ENCODE peak calls at places on chromosome 9, in four cellular contexts. One of them, this sample, is unnamed.

GRCh38 chr9:122394265-122395242 is 23.7 kb downstream of the PTGS1 start:
- DNase-seq in cardiac muscle cell: peak; percentile 89
- DNase-seq in pancreas: no peak
- DNase-seq in tibial artery: peak; percentile 67
- DNase-seq in this sample: no peak

GRCh38 chr9:108478871-108479332 is 376.9 kb downstream of the ACTL7B start:
- DNase-seq in tibial artery: no peak
- DNase-seq in pancreas: no peak
- DNase-seq in cardiac muscle cell: peak; percentile 72
- DNase-seq in this sample: no peak

GRCh38 chr9:123246534-123246933 is 21.9 kb downstream of the STRBP start:
- DNase-seq in pancreas: no peak
- DNase-seq in cardiac muscle cell: peak; percentile 29
- DNase-seq in tibial artery: no peak
- DNase-seq in this sample: no peak

GRCh38 chr9:137301086-137301947 is 754 bp downstream of the NRARP start:
- DNase-seq in pancreas: peak; percentile 89
- DNase-seq in tibial artery: no peak
- DNase-seq in cardiac muscle cell: peak; percentile 74
- DNase-seq in this sample: no peak

GRCh38 chr9:20693068-20693467 is 9.0 kb downstream of the FOCAD start:
- DNase-seq in cardiac muscle cell: peak; percentile 57
- DNase-seq in pancreas: no peak
- DNase-seq in tibial artery: no peak
- DNase-seq in this sample: no peak

GRCh38 chr9:13943176-13943575 is 370.8 kb downstream of the NFIB start:
- DNase-seq in cardiac muscle cell: no peak
- DNase-seq in pancreas: no peak
- DNase-seq in tibial artery: no peak
- DNase-seq in this sample: no peak

GRCh38 chr9:12859704-12860251 is 85.0 kb downstream of the LURAP1L start:
- DNase-seq in cardiac muscle cell: peak; percentile 83
- DNase-seq in tibial artery: no peak
- DNase-seq in pancreas: no peak
- DNase-seq in this sample: no peak

GRCh38 chr9:107942870-107943269 is 453.3 kb upstream of the KLF4 start:
- DNase-seq in cardiac muscle cell: no peak
- DNase-seq in tibial artery: no peak
- DNase-seq in pancreas: no peak
- DNase-seq in this sample: no peak

GRCh38 chr9:126397056-126397455 is 70.4 kb downstream of the MVB12B start:
- DNase-seq in pancreas: no peak
- DNase-seq in tibial artery: no peak
- DNase-seq in cardiac muscle cell: no peak
- DNase-seq in this sample: no peak

GRCh38 chr9:107312651-107313050 is 29.6 kb downstream of the RAD23B start:
- DNase-seq in tibial artery: no peak
- DNase-seq in cardiac muscle cell: peak; percentile 64
- DNase-seq in pancreas: no peak
- DNase-seq in this sample: no peak

GRCh38 chr9:91192785-91193657 is 168.7 kb downstream of the AUH start:
- DNase-seq in cardiac muscle cell: peak; percentile 99
- DNase-seq in tibial artery: peak; percentile 93
- DNase-seq in pancreas: no peak
- DNase-seq in this sample: peak; percentile 80

GRCh38 chr9:36912620-36913019 is 121.4 kb downstream of the PAX5 start:
- DNase-seq in cardiac muscle cell: no peak
- DNase-seq in pancreas: no peak
- DNase-seq in tibial artery: no peak
- DNase-seq in this sample: no peak
- TF ChIP-seq CTCF in cardiac muscle cell: no peak
- TF ChIP-seq CTCF in pancreas: no peak
- TF ChIP-seq CTCF in tibial artery: no peak
- TF ChIP-seq CTCF in this sample: no peak

DNA sequence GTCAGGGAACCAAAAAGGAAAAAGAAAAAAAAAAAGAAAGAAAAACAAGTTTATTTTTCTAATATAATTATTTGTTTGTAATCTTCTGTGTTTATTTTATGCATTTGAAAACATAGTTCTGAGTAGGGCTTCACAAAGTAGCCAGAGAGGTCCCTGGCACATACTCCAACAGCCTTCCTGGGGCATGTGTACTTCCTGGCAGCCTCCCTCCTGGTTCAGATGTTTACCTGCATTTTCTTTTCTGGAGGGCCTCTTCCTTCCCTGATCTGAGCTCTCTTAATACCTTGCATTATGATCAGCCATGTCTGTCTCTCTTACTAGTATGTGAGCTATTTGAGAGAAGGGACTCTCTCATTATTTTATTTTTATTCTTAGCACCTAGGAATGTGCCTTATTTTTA is 361.8 kb downstream of the KDM4C start:
- DNase-seq in cardiac muscle cell: no peak
- DNase-seq in tibial artery: no peak
- DNase-seq in pancreas: no peak
- DNase-seq in this sample: no peak
- H3K27ac ChIP-seq in cardiac muscle cell: no peak overlapping the region
- H3K27ac ChIP-seq in tibial artery: no peak overlapping the region
- H3K27ac ChIP-seq in pancreas: no peak overlapping the region
- H3K27ac ChIP-seq in this sample: no peak overlapping the region

GRCh38 chr9:95459218-95459617 is 57.6 kb downstream of the PTCH1 start:
- DNase-seq in pancreas: no peak
- DNase-seq in cardiac muscle cell: no peak
- DNase-seq in tibial artery: no peak
- DNase-seq in this sample: no peak

GRCh38 chr9:95461448-95462381 is 55.1 kb downstream of the PTCH1 start:
- DNase-seq in cardiac muscle cell: no peak
- DNase-seq in pancreas: no peak
- DNase-seq in tibial artery: no peak
- DNase-seq in this sample: no peak

GRCh38 chr9:95462419-95463121 is 54.2 kb downstream of the PTCH1 start:
- DNase-seq in tibial artery: peak; percentile 43
- DNase-seq in pancreas: no peak
- DNase-seq in cardiac muscle cell: peak; percentile 96
- DNase-seq in this sample: peak; percentile 77

GRCh38 chr9:95459867-95460626 is 56.7 kb downstream of the PTCH1 start:
- DNase-seq in cardiac muscle cell: no peak
- DNase-seq in pancreas: no peak
- DNase-seq in tibial artery: no peak
- DNase-seq in this sample: no peak

GRCh38 chr9:95460627-95461164 is 56.1 kb downstream of the PTCH1 start:
- DNase-seq in pancreas: no peak
- DNase-seq in cardiac muscle cell: no peak
- DNase-seq in tibial artery: no peak
- DNase-seq in this sample: no peak
- H3K4me1 ChIP-seq in pancreas: no peaks in the 10 kb centered on the region
- H3K4me1 ChIP-seq in cardiac muscle cell: peaks cover 29% of the 10 kb centered on the region
- H3K4me1 ChIP-seq in tibial artery: no peaks in the 10 kb centered on the region
- H3K4me1 ChIP-seq in this sample: peaks cover 21% of the 10 kb centered on the region

DNA sequence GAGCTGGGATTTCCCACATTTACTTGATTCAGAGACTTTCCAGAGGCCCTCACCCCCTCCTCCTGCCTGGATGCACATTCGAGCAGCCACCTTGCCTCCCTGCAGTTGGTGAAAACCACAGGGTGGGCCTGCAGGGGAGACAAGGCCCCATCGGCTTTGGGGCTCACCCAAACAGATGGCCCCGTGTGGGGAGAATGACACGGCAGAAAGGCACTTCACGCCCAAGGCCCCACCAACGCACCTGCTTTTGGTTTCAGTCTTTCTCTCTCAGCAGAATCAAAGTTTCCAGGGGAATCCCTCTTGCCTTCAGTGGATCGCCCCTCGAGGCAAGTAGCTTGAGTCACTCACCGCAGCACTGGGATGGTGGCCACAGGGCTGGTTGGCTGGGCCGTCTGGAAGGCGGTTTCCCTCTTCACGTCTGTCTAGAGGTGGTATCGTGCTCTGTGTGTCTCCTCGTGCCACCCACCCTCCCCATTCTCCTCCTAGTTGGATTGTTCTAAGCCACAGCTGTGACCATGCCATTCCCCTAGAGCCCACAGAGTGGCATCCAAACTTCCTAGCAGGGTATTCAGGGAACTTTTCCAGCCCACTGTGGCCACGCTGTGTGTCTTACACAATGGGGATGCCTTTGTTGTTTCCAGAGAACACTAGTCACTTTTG is 31.8 kb downstream of the SEC61B start:
- DNase-seq in cardiac muscle cell: no peak
- DNase-seq in pancreas: peak; percentile 38
- DNase-seq in tibial artery: no peak
- DNase-seq in this sample: no peak
- TF ChIP-seq CTCF in cardiac muscle cell: no peak
- TF ChIP-seq CTCF in pancreas: no peak
- TF ChIP-seq CTCF in tibial artery: no peak
- TF ChIP-seq CTCF in this sample: no peak

GRCh38 chr9:92707530-92707929 is 37.6 kb upstream of the IPPK start:
- DNase-seq in cardiac muscle cell: no peak
- DNase-seq in tibial artery: no peak
- DNase-seq in pancreas: no peak
- DNase-seq in this sample: no peak
- H3K27ac ChIP-seq in cardiac muscle cell: no peak overlapping the region
- H3K27ac ChIP-seq in tibial artery: no peak overlapping the region
- H3K27ac ChIP-seq in pancreas: no peak overlapping the region
- H3K27ac ChIP-seq in this sample: no peak overlapping the region

GRCh38 chr9:134738869-134739659 is 97.5 kb downstream of the COL5A1 start:
- DNase-seq in tibial artery: peak; percentile 70
- DNase-seq in cardiac muscle cell: peak; percentile 64
- DNase-seq in pancreas: peak; percentile 85
- DNase-seq in this sample: peak; percentile 83

GRCh38 chr9:134737842-134738580 is 96.4 kb downstream of the COL5A1 start:
- DNase-seq in pancreas: peak; percentile 60
- DNase-seq in cardiac muscle cell: no peak
- DNase-seq in tibial artery: no peak
- DNase-seq in this sample: no peak

GRCh38 chr9:134735441-134736175 is 94.0 kb downstream of the COL5A1 start:
- DNase-seq in tibial artery: peak; percentile 73
- DNase-seq in cardiac muscle cell: no peak
- DNase-seq in pancreas: peak; percentile 38
- DNase-seq in this sample: peak; percentile 79

GRCh38 chr9:134734270-134734669 is 92.7 kb downstream of the COL5A1 start:
- DNase-seq in pancreas: peak; percentile 51
- DNase-seq in cardiac muscle cell: peak; percentile 89
- DNase-seq in tibial artery: peak; percentile 61
- DNase-seq in this sample: peak; percentile 60

GRCh38 chr9:134736791-134737489 is 95.3 kb downstream of the COL5A1 start:
- DNase-seq in tibial artery: no peak
- DNase-seq in pancreas: peak; percentile 37
- DNase-seq in cardiac muscle cell: no peak
- DNase-seq in this sample: no peak
- H3K4me1 ChIP-seq in tibial artery: peaks cover 22% of the 10 kb centered on the region
- H3K4me1 ChIP-seq in pancreas: no peaks in the 10 kb centered on the region
- H3K4me1 ChIP-seq in cardiac muscle cell: no peaks in the 10 kb centered on the region
- H3K4me1 ChIP-seq in this sample: peaks cover 17% of the 10 kb centered on the region

DNA sequence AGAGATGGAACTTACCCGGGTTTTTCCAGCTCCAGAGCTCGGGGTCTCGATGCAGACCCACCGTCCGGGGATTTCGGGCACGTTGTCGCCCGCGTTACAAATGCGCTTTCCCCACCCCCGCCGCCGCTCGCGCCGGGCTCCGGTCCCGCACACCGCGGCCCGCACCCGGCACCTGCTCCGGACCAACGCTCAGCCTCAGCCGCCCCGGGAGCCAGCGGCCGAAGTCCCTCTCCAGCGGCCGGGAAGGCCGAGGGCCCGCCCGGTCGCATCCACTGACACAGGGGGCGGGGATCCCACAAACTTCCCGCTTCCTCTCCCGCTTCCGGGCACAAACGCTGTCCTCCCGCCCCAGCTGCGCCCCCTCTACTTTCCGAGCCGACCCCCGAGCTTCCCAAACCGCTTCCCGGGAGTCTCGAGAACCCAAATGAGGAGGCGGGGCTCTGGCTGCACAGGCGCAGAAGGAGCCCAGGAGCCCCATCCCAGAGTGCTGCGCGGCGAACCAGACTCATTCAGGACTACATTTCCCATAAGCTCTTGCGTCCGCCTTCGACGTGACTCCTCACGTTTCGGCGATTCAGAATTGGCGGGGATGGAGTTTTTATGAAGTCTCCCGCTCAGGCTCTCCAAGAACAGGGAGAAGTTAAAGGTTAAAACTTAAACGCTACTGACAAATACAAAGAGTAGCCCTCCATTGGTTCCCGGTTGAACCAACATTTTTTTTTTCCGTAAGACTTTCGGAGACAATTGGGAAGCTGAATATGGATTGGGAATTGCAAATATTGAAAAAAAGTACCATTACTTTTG is at the start of gene ZNF782:
- DNase-seq in cardiac muscle cell: peak; percentile 96
- DNase-seq in tibial artery: peak; percentile 93
- DNase-seq in pancreas: peak; percentile 95
- DNase-seq in this sample: peak; percentile 97
- TF ChIP-seq CTCF in cardiac muscle cell: no peak
- TF ChIP-seq CTCF in tibial artery: no peak
- TF ChIP-seq CTCF in pancreas: no peak
- TF ChIP-seq CTCF in this sample: no peak

GRCh38 chr9:98974554-98974953 is 30.8 kb downstream of the COL15A1 start:
- DNase-seq in cardiac muscle cell: no peak
- DNase-seq in pancreas: no peak
- DNase-seq in tibial artery: peak; percentile 20
- DNase-seq in this sample: no peak

GRCh38 chr9:98974106-98974505 is 30.4 kb downstream of the COL15A1 start:
- DNase-seq in tibial artery: peak; percentile 19
- DNase-seq in cardiac muscle cell: no peak
- DNase-seq in pancreas: no peak
- DNase-seq in this sample: no peak

GRCh38 chr9:98973546-98973921 is 29.8 kb downstream of the COL15A1 start:
- DNase-seq in tibial artery: peak; percentile 75
- DNase-seq in pancreas: no peak
- DNase-seq in cardiac muscle cell: no peak
- DNase-seq in this sample: peak; percentile 46

GRCh38 chr9:98975838-98976237 is 32.1 kb downstream of the COL15A1 start:
- DNase-seq in tibial artery: no peak
- DNase-seq in cardiac muscle cell: no peak
- DNase-seq in pancreas: no peak
- DNase-seq in this sample: no peak

GRCh38 chr9:98974994-98975712 is 31.4 kb downstream of the COL15A1 start:
- DNase-seq in tibial artery: peak; percentile 82
- DNase-seq in pancreas: peak; percentile 95
- DNase-seq in cardiac muscle cell: peak; percentile 76
- DNase-seq in this sample: peak; percentile 90
- H3K27ac ChIP-seq in tibial artery: peak overlapping the region; percentile 85
- H3K27ac ChIP-seq in pancreas: peak overlapping the region; percentile 45
- H3K27ac ChIP-seq in cardiac muscle cell: no peak overlapping the region
- H3K27ac ChIP-seq in this sample: peak overlapping the region; percentile 72

DNA sequence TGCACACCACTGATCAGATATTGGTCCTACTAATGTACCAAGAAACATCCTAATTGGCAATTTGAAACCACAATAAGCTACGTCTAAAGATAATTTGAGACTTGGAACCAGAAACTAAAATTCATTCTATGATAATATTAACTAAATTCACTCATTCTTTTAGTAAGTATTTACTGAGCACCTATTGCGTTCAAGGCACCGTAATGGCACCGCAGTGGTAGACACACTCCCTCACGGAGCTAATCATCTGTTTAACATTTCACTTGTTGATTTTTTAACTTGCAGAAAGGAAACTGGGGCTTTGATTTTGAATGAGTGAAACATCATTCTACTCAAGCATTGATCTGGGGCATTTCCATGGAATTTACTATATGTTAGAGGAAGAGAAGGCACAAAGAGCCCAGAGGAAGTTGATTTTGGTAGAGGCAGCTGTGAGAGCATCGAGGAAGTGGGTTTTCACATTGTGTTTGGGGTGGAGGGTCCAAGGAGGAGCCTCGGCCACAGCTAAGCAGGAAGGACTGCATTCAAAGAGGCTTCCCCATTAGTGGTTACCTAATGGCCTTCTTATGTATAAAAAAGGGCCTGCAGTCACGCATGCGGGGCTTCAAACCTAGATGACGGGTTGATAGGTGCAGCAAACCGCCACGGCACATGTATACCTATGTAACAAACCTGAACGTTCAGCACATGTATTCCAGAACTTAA is 7.1 kb downstream of the RAPGEF1 start:
- DNase-seq in pancreas: no peak
- DNase-seq in cardiac muscle cell: no peak
- DNase-seq in tibial artery: no peak
- DNase-seq in this sample: no peak
- H3K4me1 ChIP-seq in pancreas: peaks cover 71% of the 10 kb centered on the region
- H3K4me1 ChIP-seq in cardiac muscle cell: peaks cover 18% of the 10 kb centered on the region
- H3K4me1 ChIP-seq in tibial artery: peaks cover 94% of the 10 kb centered on the region
- H3K4me1 ChIP-seq in this sample: peaks cover 16% of the 10 kb centered on the region